ENCODE peak calls at places on chromosome 11, in four cellular contexts. E is kidney, B is adrenal gland, W is transverse colon. L is an unnamed sample.

GRCh38 chr11:71086687-71087258 is 165.6 kb downstream of the SHANK2 start:
- DNase-seq in W (no peak), B (peak; percentile 26), E (peak; percentile 37), L (no peak)

GRCh38 chr11:67248653-67249052 is 17.6 kb upstream of the GRK2 start:
- DNase-seq in E (peak; percentile 89), W (no peak), B (peak; percentile 86), L (peak; percentile 74)

GRCh38 chr11:63763506-63764200 is 4.9 kb downstream of the ZFTA start:
- DNase-seq in E (peak; percentile 75), W (peak; percentile 40), B (peak; percentile 55), L (no peak)

GRCh38 chr11:116221351-116221750 is 551.4 kb downstream of the BUD13 start:
- DNase-seq in E (no peak), B (no peak), W (no peak), L (no peak)

GRCh38 chr11:69212121-69213110 is 56.7 kb downstream of the SMIM38 start:
- DNase-seq in W (no peak), B (no peak), E (no peak), L (peak; percentile 58)

GRCh38 chr11:75919525-75919924 is 104.5 kb downstream of the UVRAG start:
- DNase-seq in B (no peak), E (no peak), W (no peak), L (no peak)

GRCh38 chr11:47896199-47896598 is 48.0 kb upstream of the NUP160 start:
- DNase-seq in W (no peak), E (peak; percentile 5), B (no peak), L (no peak)

GRCh38 chr11:67354314-67355022 is 1.1 kb upstream of the POLD4 start:
- DNase-seq in E (peak; percentile 90), W (peak; percentile 90), B (peak; percentile 87), L (no peak)

GRCh38 chr11:37504925-37505324 is 906.9 kb upstream of the RAG2 start:
- DNase-seq in B (no peak), E (no peak), W (no peak), L (no peak)

GRCh38 chr11:114077482-114078305 is 18.2 kb downstream of the ZBTB16 start:
- DNase-seq in W (peak; percentile 51), B (no peak), E (no peak), L (no peak)

GRCh38 chr11:29352273-29352672 is 664.6 kb downstream of the KCNA4 start:
- DNase-seq in B (no peak), E (no peak), W (no peak), L (no peak)

GRCh38 chr11:73204711-73205121 is 13.4 kb upstream of the P2RY2 start:
- DNase-seq in W (peak; percentile 41), E (peak; percentile 74), B (peak; percentile 46), L (peak; percentile 75)

GRCh38 chr11:68497761-68498160 is 37.2 kb downstream of the PPP6R3 start:
- DNase-seq in E (no peak), W (no peak), B (no peak), L (no peak)

GRCh38 chr11:121459413-121460041 is 6.8 kb upstream of the SORL1-AS1 start:
- DNase-seq in B (no peak), W (no peak), E (no peak), L (no peak)

GRCh38 chr11:57458410-57459111 is 1.8 kb upstream of the RTN4RL2 start:
- DNase-seq in E (peak; percentile 82), B (no peak), W (peak; percentile 56), L (peak; percentile 82)

GRCh38 chr11:73372371-73372993 is 3.7 kb upstream of the RELT start:
- DNase-seq in E (no peak), B (no peak), W (no peak), L (no peak)

GRCh38 chr11:58594826-58595225 is 16.0 kb downstream of the ZFP91 start:
- DNase-seq in W (peak; percentile 75), E (no peak), B (no peak), L (no peak)

GRCh38 chr11:103395612-103396011 is 286.4 kb downstream of the DYNC2H1 start:
- DNase-seq in W (no peak), E (no peak), B (no peak), L (no peak)

GRCh38 chr11:46673713-46674462 is 26.5 kb downstream of the ARHGAP1 start:
- DNase-seq in B (peak; percentile 17), W (no peak), E (peak; percentile 60), L (peak; percentile 42)

GRCh38 chr11:70191495-70192140 is 11.5 kb upstream of the FADD start:
- DNase-seq in W (peak; percentile 79), B (peak; percentile 85), E (peak; percentile 91), L (peak; percentile 87)

GRCh38 chr11:61102667-61103491 is 590 bp downstream of the CD5 start:
- DNase-seq in W (no peak), B (no peak), E (no peak), L (peak; percentile 50)

GRCh38 chr11:68296344-68297051 is 15.9 kb upstream of the LRP5 start:
- DNase-seq in B (no peak), E (no peak), W (peak; percentile 72), L (no peak)

GRCh38 chr11:44814881-44815592 is 88.3 kb downstream of the TSPAN18 start:
- DNase-seq in W (no peak), E (no peak), B (no peak), L (peak; percentile 49)

GRCh38 chr11:111635706-111636045 is 33.4 kb downstream of the SIK2 start:
- DNase-seq in W (peak; percentile 24), E (no peak), B (peak; percentile 43), L (no peak)

GRCh38 chr11:35257287-35257686 is 118.3 kb downstream of the CD44 start:
- DNase-seq in E (no peak), B (no peak), W (no peak), L (no peak)

GRCh38 chr11:108609681-108610080 is 16.1 kb upstream of the EXPH5 start:
- DNase-seq in W (no peak), E (no peak), B (no peak), L (no peak)

GRCh38 chr11:115202061-115202460 is 302.2 kb downstream of the CADM1 start:
- DNase-seq in W (no peak), B (no peak), E (no peak), L (no peak)

GRCh38 chr11:120028181-120028935 is 109.6 kb downstream of the TRIM29 start:
- DNase-seq in B (no peak), E (no peak), W (no peak), L (no peak)

GRCh38 chr11:134943544-134943943 is 531.5 kb upstream of the B3GAT1 start:
- DNase-seq in E (no peak), W (no peak), B (no peak), L (no peak)

GRCh38 chr11:93034031-93034430 is 64.6 kb downstream of the MTNR1B start:
- DNase-seq in W (no peak), E (no peak), B (no peak), L (no peak)

GRCh38 chr11:129364143-129364654 is 11.4 kb upstream of the BARX2 start:
- DNase-seq in W (peak; percentile 88), B (peak; percentile 87), E (peak; percentile 91), L (peak; percentile 90)

GRCh38 chr11:68579455-68579854 is 104.9 kb upstream of the GAL start:
- DNase-seq in W (no peak), E (no peak), B (no peak), L (no peak)

GRCh38 chr11:27625347-27625912 is 74.8 kb downstream of the BDNF start:
- DNase-seq in E (no peak), W (no peak), B (no peak), L (no peak)

GRCh38 chr11:66854729-66855211 is 2.1 kb upstream of the LRFN4 start:
- DNase-seq in B (no peak), E (peak; percentile 77), W (no peak), L (peak; percentile 51)

DNA sequence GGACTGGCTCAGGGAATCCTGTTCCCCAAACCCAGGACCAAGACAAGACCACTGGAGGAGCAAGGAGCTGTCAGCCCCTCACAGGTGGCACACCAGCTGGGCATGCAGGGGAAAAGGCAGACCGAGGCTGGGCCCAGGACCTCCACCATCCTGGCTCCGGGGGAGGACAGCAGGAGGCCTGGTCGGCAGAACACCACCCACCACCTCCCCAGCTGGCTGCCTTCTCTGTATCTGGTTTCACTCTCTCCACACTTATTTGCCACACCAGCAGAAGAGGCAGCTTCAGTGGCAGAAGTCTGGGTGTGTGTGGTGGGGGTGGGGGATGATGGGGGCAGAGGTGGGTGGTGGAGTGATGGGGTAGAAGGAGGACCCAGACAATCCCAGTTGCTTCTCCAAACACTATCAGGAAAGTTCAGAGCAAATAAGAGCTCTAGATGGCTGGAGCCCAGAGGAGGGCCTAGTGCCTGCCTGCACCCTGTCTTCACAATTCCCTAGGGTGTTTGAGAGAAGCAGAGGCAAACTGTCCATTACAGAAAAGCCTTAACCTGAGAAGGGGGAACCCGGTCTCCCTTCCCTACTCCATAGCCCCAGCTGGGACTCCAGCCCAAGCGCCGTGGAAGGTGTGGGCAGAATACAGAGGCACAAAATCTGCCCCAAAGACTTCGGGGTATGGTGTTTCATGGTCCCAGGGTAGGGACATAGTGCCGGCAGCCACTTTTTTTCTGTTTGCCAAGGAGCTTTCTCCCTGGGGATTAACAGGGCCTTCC is 52.0 kb upstream of the CDON start:
- DNase-seq in W (no peak), E (no peak), B (no peak), L (no peak)
- H3K4me3 ChIP-seq in W (no peak overlapping the region), E (no peak overlapping the region), B (no peak overlapping the region), L (no peak overlapping the region)

GRCh38 chr11:110501428-110501827 is 71.7 kb downstream of the FDX1 start:
- DNase-seq in E (no peak), W (no peak), B (no peak), L (no peak)

GRCh38 chr11:110507328-110507727 is 77.6 kb downstream of the FDX1 start:
- DNase-seq in E (no peak), W (no peak), B (no peak), L (no peak)

GRCh38 chr11:110509485-110509884 is 79.7 kb downstream of the FDX1 start:
- DNase-seq in B (no peak), W (no peak), E (no peak), L (no peak)

GRCh38 chr11:110505514-110506284 is 76.0 kb downstream of the FDX1 start:
- DNase-seq in B (no peak), W (no peak), E (no peak), L (no peak)
- H3K4me3 ChIP-seq in B (no peak overlapping the region), W (no peak overlapping the region), E (no peak overlapping the region), L (no peak overlapping the region)

GRCh38 chr11:88335284-88335683 is 2.3 kb downstream of the CTSC start:
- DNase-seq in B (no peak), W (no peak), E (no peak), L (no peak)
- H3K4me3 ChIP-seq in B (peak overlapping the region; percentile 27), W (peak overlapping the region; percentile 88), E (peak overlapping the region; percentile 84), L (peak overlapping the region; percentile 92)

DNA sequence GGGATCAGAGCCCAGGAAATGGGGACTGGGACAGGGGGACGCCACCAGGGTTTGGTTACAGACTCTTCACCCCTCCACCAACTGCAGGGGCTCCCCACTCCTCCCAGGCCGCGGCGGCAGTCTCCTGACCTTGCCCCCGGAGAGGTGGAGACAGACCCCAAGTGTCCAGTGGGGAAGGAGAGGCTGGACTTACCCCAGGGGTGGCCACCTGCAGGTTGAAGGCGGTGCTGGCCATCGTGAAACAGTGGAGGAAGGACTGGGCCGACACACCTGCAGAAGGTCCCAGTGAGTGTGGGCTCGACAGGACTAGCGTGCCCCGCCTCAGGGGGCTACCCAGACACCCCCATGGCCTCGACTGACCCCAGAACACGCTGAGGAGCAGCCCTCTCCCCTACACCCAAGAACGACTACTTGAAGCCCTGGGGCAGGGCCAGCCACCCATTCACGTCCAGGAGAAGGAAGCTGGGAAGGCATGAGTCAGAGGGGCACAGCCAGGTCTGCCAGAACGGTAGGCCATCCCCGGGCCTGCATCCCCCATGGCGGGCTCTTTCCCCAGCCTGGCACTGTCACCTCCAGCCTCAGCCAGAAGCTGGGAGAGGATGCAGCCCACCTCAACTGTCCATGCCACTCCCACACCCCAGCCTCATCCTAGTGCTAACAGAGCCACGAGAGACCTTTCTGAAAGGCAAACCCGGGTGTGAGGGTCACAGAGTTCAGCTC is 2.3 kb downstream of the GATD1 start:
- DNase-seq in B (peak; percentile 72), W (no peak), E (peak; percentile 71), L (peak; percentile 64)
- H3K4me3 ChIP-seq in B (no peak overlapping the region), W (no peak overlapping the region), E (no peak overlapping the region), L (no peak overlapping the region)

L was measured in upper lobe of right lung.